ENCODE peak calls at places on chromosomes 13 and 19, in four cellular contexts. M is AG04450; U is stimulated activated CD8-positive, alpha-beta memory T cell treated with anti-CD3 and anti-CD28 coated beads, Interleukin-7, amount 100 ng/mL, for 1 hour; N is HuH-7.5. Z is an unnamed sample.

GRCh38 chr19:1650627-1651009 is 1.8 kb downstream of the TCF3 start:
- DNase-seq in M (no peak), U (no peak), N (no peak), Z (no peak)

GRCh38 chr19:31499281-31499680 is 150.0 kb upstream of the TSHZ3 start:
- DNase-seq in M (no peak), U (no peak), N (no peak), Z (no peak)

GRCh38 chr19:3277649-3278048 is 53.2 kb downstream of the CELF5 start:
- DNase-seq in M (no peak), U (no peak), N (no peak), Z (no peak)

GRCh38 chr13:73450583-73450982 is 391.8 kb downstream of the KLF5 start:
- DNase-seq in M (no peak), U (no peak), N (no peak), Z (no peak)

GRCh38 chr19:19457691-19458090 is 52.2 kb downstream of the GATAD2A start:
- DNase-seq in M (no peak), U (no peak), N (no peak), Z (no peak)

GRCh38 chr13:63345835-63346234 is 1930.2 kb upstream of the PCDH20 start:
- DNase-seq in M (no peak), U (no peak), N (no peak), Z (no peak)

GRCh38 chr13:72194531-72194930 is 327.5 kb upstream of the DACH1 start:
- DNase-seq in M (no peak), U (no peak), N (no peak), Z (no peak)

GRCh38 chr19:11291991-11292390 is 4.0 kb upstream of the TSPAN16 start:
- DNase-seq in M (no peak), U (no peak), N (no peak), Z (no peak)

GRCh38 chr19:2097330-2098327 is 914 bp downstream of the IZUMO4 start:
- DNase-seq in M (no peak), U (no peak), N (no peak), Z (no peak)

GRCh38 chr19:44924243-44924725 is 9.9 kb downstream of the APOC1 start:
- DNase-seq in M (no peak), U (no peak), N (peak; percentile 70), Z (no peak)

GRCh38 chr13:32581177-32581786 is 5.0 kb upstream of the PDS5B start:
- DNase-seq in M (no peak), U (no peak), N (no peak), Z (no peak)

GRCh38 chr19:4057913-4058695 is 8.6 kb downstream of the ZBTB7A start:
- DNase-seq in M (peak; percentile 48), U (peak; percentile 30), N (peak; percentile 99), Z (peak; percentile 79)

GRCh38 chr19:38003427-38004099 is 96.6 kb downstream of the SIPA1L3 start:
- DNase-seq in M (peak; percentile 74), U (no peak), N (no peak), Z (no peak)

GRCh38 chr19:46878613-46879375 is 18.0 kb downstream of the ARHGAP35 start:
- DNase-seq in M (peak; percentile 66), U (no peak), N (no peak), Z (no peak)

GRCh38 chr13:36143768-36144167 is 12.6 kb upstream of the DCLK1 start:
- DNase-seq in M (no peak), U (no peak), N (no peak), Z (no peak)

GRCh38 chr13:85236431-85236830 is 562.8 kb downstream of the SLITRK6 start:
- DNase-seq in M (no peak), U (no peak), N (no peak), Z (no peak)

GRCh38 chr19:3178377-3178972 is at the start of gene S1PR4:
- DNase-seq in M (no peak), U (peak; percentile 40), N (no peak), Z (no peak)

GRCh38 chr19:32227561-32228165 is 117.7 kb upstream of the ZNF507 start:
- DNase-seq in M (no peak), U (no peak), N (no peak), Z (no peak)

GRCh38 chr19:7333198-7334118 is 15.3 kb upstream of the ARHGEF18 start:
- DNase-seq in M (no peak), U (no peak), N (no peak), Z (no peak)

GRCh38 chr13:61414686-61415664 is 674 bp downstream of the PCDH20 start:
- DNase-seq in M (no peak), U (no peak), N (peak; percentile 65), Z (no peak)

GRCh38 chr13:112959701-112960542 is 9.1 kb upstream of the MCF2L start:
- DNase-seq in M (no peak), U (no peak), N (no peak), Z (no peak)

GRCh38 chr19:8615813-8616596 is 5.5 kb upstream of the ADAMTS10 start:
- DNase-seq in M (no peak), U (peak; percentile 20), N (peak; percentile 89), Z (peak; percentile 32)

GRCh38 chr13:34816543-34816942 is 125.5 kb upstream of the NBEA start:
- DNase-seq in M (no peak), U (no peak), N (no peak), Z (no peak)

GRCh38 chr13:44355643-44356042 is 18.0 kb upstream of the SERP2 start:
- DNase-seq in M (no peak), U (no peak), N (no peak), Z (no peak)

GRCh38 chr13:44116562-44117315 is 237.0 kb downstream of the LACC1 start:
- DNase-seq in M (no peak), U (no peak), N (no peak), Z (no peak)

GRCh38 chr13:32029684-32030083 is 1.9 kb upstream of the FRY start:
- DNase-seq in M (no peak), U (no peak), N (no peak), Z (no peak)

GRCh38 chr19:30054210-30054609 is 112.2 kb downstream of the URI1 start:
- DNase-seq in M (no peak), U (no peak), N (no peak), Z (no peak)

GRCh38 chr13:98484289-98485219 is 92.4 kb downstream of the STK24 start:
- DNase-seq in M (no peak), U (no peak), N (peak; percentile 48), Z (peak; percentile 77)

GRCh38 chr13:107847406-107847805 is 367.9 kb downstream of the LIG4 start:
- DNase-seq in M (no peak), U (no peak), N (no peak), Z (no peak)

GRCh38 chr13:50594276-50594970 is 249.1 kb downstream of the DLEU7 start:
- DNase-seq in M (no peak), U (no peak), N (no peak), Z (no peak)

GRCh38 chr19:8577247-8577646 is at the start of gene MYO1F:
- DNase-seq in M (no peak), U (no peak), N (no peak), Z (no peak)

GRCh38 chr19:58218899-58219298 is 9.8 kb upstream of the ZNF544 start:
- DNase-seq in M (no peak), U (no peak), N (no peak), Z (no peak)

GRCh38 chr13:21326155-21327030 is 132.7 kb downstream of the ZDHHC20 start:
- DNase-seq in M (peak; percentile 7), U (no peak), N (no peak), Z (no peak)

GRCh38 chr13:20193142-20193923 is 595 bp upstream of the GJB2 start:
- DNase-seq in M (no peak), U (no peak), N (no peak), Z (no peak)

GRCh38 chr13:44855860-44856259 is 133.4 kb downstream of the NUFIP1 start:
- DNase-seq in M (no peak), U (no peak), N (no peak), Z (no peak)

GRCh38 chr13:101942038-101942437 is 459.8 kb downstream of the FGF14 start:
- DNase-seq in M (no peak), U (no peak), N (no peak), Z (no peak)

GRCh38 chr19:55118401-55118991 is 1.1 kb upstream of the PPP1R12C start:
- DNase-seq in M (no peak), U (no peak), N (no peak), Z (no peak)

GRCh38 chr13:95643814-95644598 is 500 bp downstream of the DZIP1 start:
- DNase-seq in M (no peak), U (no peak), N (no peak), Z (no peak)

GRCh38 chr13:29901714-29902631 is 51.6 kb upstream of the UBL3 start:
- DNase-seq in M (peak; percentile 92), U (no peak), N (no peak), Z (no peak)

Z was measured in omental fat pad.